ENCODE peak calls at places on chromosomes 5 and 9, in eight cellular contexts. W, T, S, D, L, Z, I and N are unnamed samples.

GRCh38 chr5:65730910-65731309 is 8.9 kb downstream of the NLN start:
- DNase-seq in L (no peak), S (no peak), Z (no peak), T (no peak), W (no peak), D (no peak), I (no peak), N (no peak)

GRCh38 chr9:129639756-129640085 is 2.2 kb downstream of the ASB6 start:
- DNase-seq in S (no peak), L (no peak), T (no peak), Z (peak), D (no peak), I (no peak), W (no peak), N (no peak)

GRCh38 chr9:71691036-71691435 is 77.3 kb downstream of the CEMIP2 start:
- DNase-seq in Z (no peak), W (no peak), S (no peak), D (no peak), I (no peak), L (no peak), T (no peak), N (no peak)

GRCh38 chr5:153613143-153613542 is 122.7 kb downstream of the GRIA1 start:
- DNase-seq in S (no peak), T (no peak), D (no peak), L (no peak), W (no peak), I (no peak), Z (no peak), N (no peak)

GRCh38 chr9:93126825-93127368 is 7.2 kb downstream of the NINJ1 start:
- DNase-seq in Z (peak), T (no peak), I (peak), D (no peak), S (no peak), L (no peak), W (no peak), N (no peak)

GRCh38 chr5:163338-163620 is 28.0 kb upstream of the LRRC14B start:
- DNase-seq in D (no peak), T (no peak), Z (peak), L (no peak), I (no peak), W (no peak), S (no peak), N (no peak)

GRCh38 chr5:124689653-124690052 is 56.8 kb downstream of the ZNF608 start:
- DNase-seq in S (no peak), T (no peak), Z (no peak), I (no peak), L (no peak), D (no peak), W (no peak), N (no peak)

GRCh38 chr9:115847245-115847644 is 306.3 kb upstream of the PAPPA start:
- DNase-seq in Z (no peak), D (no peak), I (no peak), T (peak), L (no peak), S (no peak), W (no peak), N (no peak)

GRCh38 chr9:112000743-112001142 is 104.1 kb downstream of the UGCG start:
- DNase-seq in Z (no peak), W (no peak), S (no peak), I (no peak), T (no peak), D (no peak), L (no peak), N (no peak)

GRCh38 chr5:191949-192690 is 825 bp downstream of the LRRC14B start:
- DNase-seq in T (no peak), W (no peak), Z (no peak), S (no peak), I (no peak), L (no peak), D (no peak), N (no peak)

GRCh38 chr9:136367296-136368145 is 4.0 kb upstream of the DNLZ start:
- DNase-seq in W (no peak), D (no peak), Z (no peak), S (no peak), T (no peak), L (no peak), I (no peak), N (no peak)

GRCh38 chr9:123073991-123074422 is 40.5 kb downstream of the GPR21 start:
- DNase-seq in S (no peak), I (no peak), Z (no peak), T (no peak), D (no peak), L (no peak), W (no peak), N (no peak)

GRCh38 chr5:127517110-127517479 is 345 bp upstream of the PRRC1 start:
- DNase-seq in T (no peak), I (no peak), S (no peak), Z (no peak), W (no peak), D (no peak), L (peak), N (no peak)

GRCh38 chr9:123990427-123990826 is 21.1 kb upstream of the LHX2 start:
- DNase-seq in D (no peak), W (no peak), S (no peak), T (no peak), Z (no peak), I (no peak), L (no peak), N (no peak)

GRCh38 chr5:73299017-73299630 is 126.1 kb downstream of the TMEM174 start:
- DNase-seq in I (no peak), W (no peak), L (no peak), T (no peak), Z (no peak), S (no peak), D (no peak), N (no peak)

GRCh38 chr9:137354153-137354844 is 52.2 kb upstream of the NRARP start:
- DNase-seq in I (no peak), S (no peak), L (no peak), T (no peak), D (no peak), W (no peak), Z (peak), N (no peak)

GRCh38 chr5:5409151-5409810 is 13.2 kb upstream of the ICE1 start:
- DNase-seq in D (no peak), S (no peak), W (no peak), Z (no peak), I (no peak), T (peak), L (no peak), N (no peak)

GRCh38 chr5:64576241-64576640 is 70.4 kb downstream of the RGS7BP start:
- DNase-seq in Z (no peak), S (no peak), I (no peak), L (no peak), T (no peak), W (no peak), D (no peak), N (no peak)

GRCh38 chr9:100601216-100601615 is 23.3 kb downstream of the CAVIN4 start:
- DNase-seq in T (peak), Z (peak), I (peak), S (peak), W (no peak), L (no peak), D (no peak), N (no peak)

GRCh38 chr9:96382839-96383164 is 709 bp downstream of the SLC35D2 start:
- DNase-seq in I (peak), S (no peak), L (no peak), Z (no peak), T (no peak), W (no peak), D (no peak), N (no peak)

GRCh38 chr9:85108806-85109205 is 439.3 kb downstream of the NTRK2 start:
- DNase-seq in T (no peak), W (no peak), D (no peak), Z (no peak), L (no peak), I (no peak), S (no peak), N (no peak)

GRCh38 chr9:94911211-94911610 is 184.7 kb downstream of the AOPEP start:
- DNase-seq in Z (no peak), D (no peak), S (no peak), W (no peak), T (no peak), I (no peak), L (no peak), N (no peak)

GRCh38 chr5:170169996-170170395 is 62.8 kb upstream of the C5orf58 start:
- DNase-seq in I (no peak), W (no peak), D (no peak), L (no peak), T (no peak), Z (no peak), S (no peak), N (no peak)

GRCh38 chr9:32698706-32699277 is 63.3 kb upstream of the TAF1L start:
- DNase-seq in W (no peak), L (no peak), T (no peak), Z (no peak), S (no peak), I (no peak), D (no peak), N (no peak)

GRCh38 chr5:178306430-178307225 is 74.0 kb upstream of the PHYKPL start:
- DNase-seq in Z (peak), D (no peak), L (no peak), S (no peak), W (no peak), I (no peak), T (no peak), N (no peak)

GRCh38 chr9:107119294-107119693 is 163.8 kb upstream of the RAD23B start:
- DNase-seq in I (no peak), L (no peak), D (no peak), S (no peak), T (no peak), W (no peak), Z (no peak), N (no peak)

GRCh38 chr5:142164315-142164714 is 55.7 kb downstream of the NDFIP1 start:
- DNase-seq in S (no peak), D (no peak), I (no peak), W (no peak), L (no peak), T (no peak), Z (no peak), N (no peak)

GRCh38 chr9:34046784-34047379 is 1.8 kb downstream of the UBAP2 start:
- DNase-seq in D (no peak), T (no peak), I (no peak), S (no peak), L (no peak), Z (no peak), W (no peak), N (no peak)

GRCh38 chr5:160159991-160160826 is 41.0 kb upstream of the PWWP2A start:
- DNase-seq in S (no peak), L (no peak), D (no peak), I (peak), W (no peak), Z (no peak), T (no peak), N (peak)

GRCh38 chr5:139306628-139307379 is 13.3 kb downstream of the MATR3 start:
- DNase-seq in W (no peak), Z (no peak), L (no peak), I (no peak), D (no peak), T (no peak), S (no peak), N (no peak)

GRCh38 chr5:175895701-175896102 is 24.3 kb downstream of the CPLX2 start:
- DNase-seq in W (peak), I (no peak), S (peak), L (peak), Z (peak), T (no peak), D (no peak), N (no peak)

GRCh38 chr9:136088481-136088938 is 6.6 kb downstream of the NACC2 start:
- DNase-seq in T (no peak), I (no peak), W (no peak), D (no peak), Z (no peak), L (no peak), S (no peak), N (no peak)

GRCh38 chr9:99563364-99563763 is 258.3 kb upstream of the NR4A3 start:
- DNase-seq in T (peak), W (no peak), I (no peak), Z (no peak), S (no peak), L (no peak), D (no peak), N (no peak)

GRCh38 chr5:125928663-125929062 is 494.5 kb upstream of the GRAMD2B start:
- DNase-seq in D (no peak), Z (no peak), I (no peak), S (no peak), W (no peak), T (no peak), L (no peak), N (no peak)

GRCh38 chr5:45695011-45695667 is 1.0 kb downstream of the HCN1 start:
- DNase-seq in S (no peak), T (no peak), L (no peak), I (peak), D (peak), W (no peak), Z (peak), N (no peak)

GRCh38 chr9:129596541-129597328 is 24.2 kb downstream of the C9orf50 start:
- DNase-seq in Z (no peak), I (peak), T (peak), S (no peak), W (no peak), D (no peak), L (no peak), N (no peak)

GRCh38 chr9:87479801-87480201 is 17.9 kb upstream of the DAPK1 start:
- DNase-seq in L (no peak), T (no peak), S (no peak), W (no peak), I (no peak), Z (no peak), D (no peak), N (no peak)

GRCh38 chr9:20658677-20659473 is 25.2 kb upstream of the FOCAD start:
- DNase-seq in T (peak), L (no peak), S (no peak), Z (no peak), W (no peak), D (no peak), I (no peak), N (no peak)